ENCODE peak calls at places on chromosomes 4 and X, in six cellular contexts. One of them, this sample, is unnamed.

GRCh38 chrX:113929004-113929403 is 654.9 kb upstream of the HTR2C start:
- DNase-seq in heart left ventricle: no peak
- DNase-seq in CD4-positive, CD25-positive, alpha-beta regulatory T cell: no peak
- DNase-seq in head of caudate nucleus: peak
- DNase-seq in tibial artery: no peak
- DNase-seq in activated CD8-positive, alpha-beta memory T cell treated with anti-CD3 and anti-CD28 coated beads for 48 hours: no peak
- DNase-seq in this sample: no peak

GRCh38 chr4:35250771-35251170 is 993.5 kb downstream of the ARAP2 start:
- DNase-seq in tibial artery: no peak
- DNase-seq in head of caudate nucleus: no peak
- DNase-seq in heart left ventricle: no peak
- DNase-seq in CD4-positive, CD25-positive, alpha-beta regulatory T cell: no peak
- DNase-seq in activated CD8-positive, alpha-beta memory T cell treated with anti-CD3 and anti-CD28 coated beads for 48 hours: no peak
- DNase-seq in this sample: no peak

GRCh38 chrX:108139303-108139702 is 47.7 kb downstream of the ATG4A start:
- DNase-seq in head of caudate nucleus: no peak
- DNase-seq in heart left ventricle: no peak
- DNase-seq in CD4-positive, CD25-positive, alpha-beta regulatory T cell: no peak
- DNase-seq in activated CD8-positive, alpha-beta memory T cell treated with anti-CD3 and anti-CD28 coated beads for 48 hours: no peak
- DNase-seq in tibial artery: no peak
- DNase-seq in this sample: no peak

GRCh38 chrX:16671005-16671404 is 21.0 kb downstream of the S100G start:
- DNase-seq in tibial artery: no peak
- DNase-seq in activated CD8-positive, alpha-beta memory T cell treated with anti-CD3 and anti-CD28 coated beads for 48 hours: no peak
- DNase-seq in heart left ventricle: no peak
- DNase-seq in CD4-positive, CD25-positive, alpha-beta regulatory T cell: peak
- DNase-seq in head of caudate nucleus: peak
- DNase-seq in this sample: no peak

GRCh38 chrX:38382663-38383062 is 30.3 kb downstream of the OTC start:
- DNase-seq in heart left ventricle: no peak
- DNase-seq in CD4-positive, CD25-positive, alpha-beta regulatory T cell: no peak
- DNase-seq in activated CD8-positive, alpha-beta memory T cell treated with anti-CD3 and anti-CD28 coated beads for 48 hours: no peak
- DNase-seq in tibial artery: no peak
- DNase-seq in head of caudate nucleus: no peak
- DNase-seq in this sample: no peak

GRCh38 chrX:1661048-1661921 is 46.4 kb downstream of the ASMT start:
- DNase-seq in activated CD8-positive, alpha-beta memory T cell treated with anti-CD3 and anti-CD28 coated beads for 48 hours: peak
- DNase-seq in tibial artery: peak
- DNase-seq in CD4-positive, CD25-positive, alpha-beta regulatory T cell: peak
- DNase-seq in head of caudate nucleus: peak
- DNase-seq in heart left ventricle: peak
- DNase-seq in this sample: no peak

GRCh38 chr4:155174668-155175067 is 33.8 kb upstream of the NPY2R start:
- DNase-seq in heart left ventricle: no peak
- DNase-seq in tibial artery: no peak
- DNase-seq in activated CD8-positive, alpha-beta memory T cell treated with anti-CD3 and anti-CD28 coated beads for 48 hours: no peak
- DNase-seq in head of caudate nucleus: no peak
- DNase-seq in CD4-positive, CD25-positive, alpha-beta regulatory T cell: no peak
- DNase-seq in this sample: no peak

GRCh38 chr4:187433141-187433540 is 562.4 kb upstream of the ZFP42 start:
- DNase-seq in head of caudate nucleus: no peak
- DNase-seq in activated CD8-positive, alpha-beta memory T cell treated with anti-CD3 and anti-CD28 coated beads for 48 hours: no peak
- DNase-seq in CD4-positive, CD25-positive, alpha-beta regulatory T cell: no peak
- DNase-seq in tibial artery: no peak
- DNase-seq in heart left ventricle: no peak
- DNase-seq in this sample: no peak

GRCh38 chr4:95638920-95639501 is 90.2 kb upstream of the UNC5C start:
- DNase-seq in head of caudate nucleus: no peak
- DNase-seq in heart left ventricle: no peak
- DNase-seq in tibial artery: no peak
- DNase-seq in activated CD8-positive, alpha-beta memory T cell treated with anti-CD3 and anti-CD28 coated beads for 48 hours: no peak
- DNase-seq in CD4-positive, CD25-positive, alpha-beta regulatory T cell: no peak
- DNase-seq in this sample: no peak

GRCh38 chr4:58301384-58301783 is 1191.2 kb upstream of the IGFBP7 start:
- DNase-seq in heart left ventricle: no peak
- DNase-seq in tibial artery: no peak
- DNase-seq in activated CD8-positive, alpha-beta memory T cell treated with anti-CD3 and anti-CD28 coated beads for 48 hours: no peak
- DNase-seq in CD4-positive, CD25-positive, alpha-beta regulatory T cell: no peak
- DNase-seq in head of caudate nucleus: no peak
- DNase-seq in this sample: no peak

GRCh38 chrX:42976729-42977366 is 198.9 kb upstream of the PPP1R2C start:
- DNase-seq in heart left ventricle: no peak
- DNase-seq in head of caudate nucleus: no peak
- DNase-seq in CD4-positive, CD25-positive, alpha-beta regulatory T cell: no peak
- DNase-seq in activated CD8-positive, alpha-beta memory T cell treated with anti-CD3 and anti-CD28 coated beads for 48 hours: no peak
- DNase-seq in tibial artery: no peak
- DNase-seq in this sample: no peak

GRCh38 chrX:6959006-6959405 is 188.5 kb upstream of the STS start:
- DNase-seq in heart left ventricle: no peak
- DNase-seq in CD4-positive, CD25-positive, alpha-beta regulatory T cell: no peak
- DNase-seq in tibial artery: no peak
- DNase-seq in head of caudate nucleus: no peak
- DNase-seq in activated CD8-positive, alpha-beta memory T cell treated with anti-CD3 and anti-CD28 coated beads for 48 hours: no peak
- DNase-seq in this sample: no peak

GRCh38 chr4:187183351-187183750 is 459.7 kb upstream of the FAT1 start:
- DNase-seq in tibial artery: no peak
- DNase-seq in activated CD8-positive, alpha-beta memory T cell treated with anti-CD3 and anti-CD28 coated beads for 48 hours: no peak
- DNase-seq in heart left ventricle: no peak
- DNase-seq in CD4-positive, CD25-positive, alpha-beta regulatory T cell: no peak
- DNase-seq in head of caudate nucleus: no peak
- DNase-seq in this sample: no peak

GRCh38 chr4:47930971-47931804 is 16.8 kb upstream of the NFXL1 start:
- DNase-seq in head of caudate nucleus: no peak
- DNase-seq in activated CD8-positive, alpha-beta memory T cell treated with anti-CD3 and anti-CD28 coated beads for 48 hours: no peak
- DNase-seq in tibial artery: no peak
- DNase-seq in CD4-positive, CD25-positive, alpha-beta regulatory T cell: no peak
- DNase-seq in heart left ventricle: no peak
- DNase-seq in this sample: no peak

GRCh38 chrX:149568701-149569296 is 18.5 kb downstream of the MAGEA9B start:
- DNase-seq in head of caudate nucleus: no peak
- DNase-seq in tibial artery: no peak
- DNase-seq in CD4-positive, CD25-positive, alpha-beta regulatory T cell: no peak
- DNase-seq in heart left ventricle: no peak
- DNase-seq in activated CD8-positive, alpha-beta memory T cell treated with anti-CD3 and anti-CD28 coated beads for 48 hours: no peak
- DNase-seq in this sample: no peak

GRCh38 chr4:36187723-36188333 is 56.5 kb downstream of the ARAP2 start:
- DNase-seq in CD4-positive, CD25-positive, alpha-beta regulatory T cell: no peak
- DNase-seq in tibial artery: no peak
- DNase-seq in activated CD8-positive, alpha-beta memory T cell treated with anti-CD3 and anti-CD28 coated beads for 48 hours: no peak
- DNase-seq in head of caudate nucleus: no peak
- DNase-seq in heart left ventricle: no peak
- DNase-seq in this sample: no peak

GRCh38 chr4:36841583-36842326 is 402.8 kb upstream of the NWD2 start:
- DNase-seq in heart left ventricle: no peak
- DNase-seq in tibial artery: no peak
- DNase-seq in CD4-positive, CD25-positive, alpha-beta regulatory T cell: no peak
- DNase-seq in activated CD8-positive, alpha-beta memory T cell treated with anti-CD3 and anti-CD28 coated beads for 48 hours: no peak
- DNase-seq in head of caudate nucleus: no peak
- DNase-seq in this sample: no peak